ENCODE peak calls at places on chromosomes 7 and 10, in seven cellular contexts. Y, O, N, W, M, F and H are unnamed samples.

GRCh38 chr7:12458520-12459131 is 55.0 kb upstream of the VWDE start:
- DNase-seq in O (peak), F (peak), Y (peak), W (peak), M (no peak), N (no peak), H (no peak)

GRCh38 chr10:96560970-96561887 is 25.6 kb downstream of the TM9SF3 start:
- DNase-seq in M (no peak), F (no peak), Y (no peak), O (no peak), W (no peak), N (no peak), H (no peak)

GRCh38 chr10:132571565-132572544 is 34.3 kb downstream of the INPP5A start:
- DNase-seq in M (peak), N (peak), F (peak), O (no peak), Y (peak), W (peak), H (peak)

GRCh38 chr7:91784469-91784868 is 96.0 kb downstream of the MTERF1 start:
- DNase-seq in Y (no peak), O (peak), F (peak), M (no peak), W (no peak), N (no peak), H (no peak)

GRCh38 chr7:13850185-13850752 is 139.2 kb downstream of the ETV1 start:
- DNase-seq in F (peak), Y (peak), O (no peak), N (peak), W (peak), M (no peak), H (peak)

GRCh38 chr7:39313376-39313775 is 252.8 kb upstream of the YAE1 start:
- DNase-seq in W (no peak), F (no peak), Y (no peak), O (no peak), M (no peak), N (no peak), H (no peak)

GRCh38 chr7:94323872-94324271 is 70.8 kb upstream of the COL1A2 start:
- DNase-seq in Y (no peak), O (no peak), N (no peak), W (no peak), M (no peak), F (no peak), H (no peak)

GRCh38 chr10:46236941-46237681 is 49.7 kb upstream of the ANTXRL start:
- DNase-seq in F (no peak), O (no peak), N (no peak), W (no peak), M (peak), Y (no peak), H (no peak)

GRCh38 chr10:77841711-77842375 is 84.7 kb downstream of the DLG5 start:
- DNase-seq in Y (no peak), O (no peak), M (no peak), W (no peak), N (no peak), F (no peak), H (no peak)

GRCh38 chr10:132604686-132605085 is 67.1 kb downstream of the INPP5A start:
- DNase-seq in O (no peak), N (no peak), Y (no peak), M (no peak), W (no peak), F (no peak), H (no peak)

GRCh38 chr10:44863344-44864041 is 47.6 kb upstream of the TMEM72 start:
- DNase-seq in O (no peak), M (peak), W (no peak), F (no peak), N (no peak), Y (peak), H (no peak)

GRCh38 chr10:51397695-51398094 is 301.7 kb downstream of the CSTF2T start:
- DNase-seq in M (no peak), F (no peak), Y (no peak), O (peak), W (no peak), N (no peak), H (no peak)

GRCh38 chr10:35572583-35572982 is 32.6 kb upstream of the GJD4 start:
- DNase-seq in M (no peak), N (no peak), F (peak), Y (no peak), O (no peak), W (no peak), H (no peak)

GRCh38 chr7:28309684-28310083 is 102.6 kb upstream of the CREB5 start:
- DNase-seq in N (no peak), W (no peak), M (no peak), O (no peak), F (no peak), Y (no peak), H (no peak)

GRCh38 chr10:3986407-3987141 is 201.6 kb upstream of the KLF6 start:
- DNase-seq in F (no peak), O (no peak), M (no peak), Y (no peak), W (no peak), N (no peak), H (no peak)

GRCh38 chr10:101214446-101215396 is 14.5 kb downstream of the LBX1 start:
- DNase-seq in F (no peak), O (peak), W (peak), Y (peak), N (peak), M (no peak), H (peak)